ENCODE peak calls at places on chromosomes 11 and 22, in seven cellular contexts. B is neuronal stem cell, H is IMR-90, S is trophoblast cell, D is mesendoderm, Y is H1, N is H9. F is an unnamed sample. For H3K4me1, the result is how much of the 10 kb centered on the place peaks cover.

GRCh38 chr11:2468363-2469240 is 23.8 kb downstream of the KCNQ1 start:
- DNase-seq in B (no peak), H (no peak), S (no peak), D (no peak), Y (no peak), N (no peak), F (no peak)

GRCh38 chr22:37577957-37578356 is 1.9 kb downstream of the LGALS2 start:
- DNase-seq in B (no peak), H (no peak), S (no peak), D (no peak), Y (no peak), N (no peak), F (no peak)

GRCh38 chr11:9565822-9566560 is 7.5 kb upstream of the WEE1 start:
- DNase-seq in B (peak), H (peak), S (peak), D (peak), Y (no peak), N (peak), F (peak)

GRCh38 chr11:61082931-61083531 is 19.3 kb upstream of the CD5 start:
- DNase-seq in B (no peak), H (no peak), S (no peak), D (no peak), Y (no peak), N (no peak), F (no peak)

GRCh38 chr11:2558861-2559526 is 114.2 kb downstream of the KCNQ1 start:
- DNase-seq in B (no peak), H (no peak), S (no peak), D (no peak), Y (no peak), N (no peak), F (no peak)

GRCh38 chr11:65491614-65492386 is 7.0 kb upstream of the MALAT1 start:
- DNase-seq in B (no peak), H (peak), S (peak), D (peak), Y (peak), N (peak), F (peak)

GRCh38 chr11:2318707-2319106 is 16.9 kb downstream of the TSPAN32 start:
- DNase-seq in B (no peak), H (no peak), S (no peak), D (no peak), Y (no peak), N (no peak), F (no peak)

GRCh38 chr22:41966607-41967240 is 2.5 kb upstream of the SEPTIN3 start:
- DNase-seq in B (no peak), H (peak), S (peak), D (peak), Y (peak), N (peak), F (peak)

GRCh38 chr11:20611892-20612291 is 12.5 kb downstream of the SLC6A5 start:
- DNase-seq in B (no peak), H (no peak), S (no peak), D (no peak), Y (no peak), N (no peak), F (peak)

GRCh38 chr11:75667268-75667830 is 1.5 kb downstream of the MAP6 start:
- DNase-seq in B (peak), H (no peak), S (peak), D (peak), Y (peak), N (peak), F (no peak)

GRCh38 chr11:64971421-64972233 is at the start of gene MAJIN:
- DNase-seq in B (peak), H (peak), S (peak), D (peak), Y (peak), N (peak), F (peak)

GRCh38 chr11:10973416-10973815 is 115.6 kb upstream of the ZBED5 start:
- DNase-seq in B (peak), H (no peak), S (no peak), D (no peak), Y (no peak), N (no peak), F (no peak)

GRCh38 chr22:21972293-21972779 is 10.3 kb downstream of the TOP3B start:
- DNase-seq in B (no peak), H (peak), S (peak), D (peak), Y (peak), N (peak), F (peak)

GRCh38 chr11:27700351-27701261 is at the start of gene BDNF:
- DNase-seq in B (peak), H (peak), S (peak), D (peak), Y (peak), N (peak), F (peak)

GRCh38 chr11:97683733-97684132 is 1293.9 kb downstream of the JRKL start:
- DNase-seq in B (no peak), H (no peak), S (no peak), D (peak), Y (peak), N (peak), F (no peak)

GRCh38 chr22:28440517-28441366 is 238.9 kb downstream of the TTC28 start:
- DNase-seq in B (no peak), H (peak), S (no peak), D (no peak), Y (no peak), N (no peak), F (peak)

GRCh38 chr22:49617264-49617663 is 210.4 kb downstream of the BRD1 start:
- DNase-seq in B (no peak), H (no peak), S (no peak), D (no peak), Y (no peak), N (no peak), F (no peak)

GRCh38 chr11:59261150-59261549 is 48.4 kb upstream of the MPEG1 start:
- DNase-seq in B (no peak), H (no peak), S (peak), D (peak), Y (no peak), N (no peak), F (no peak)

GRCh38 chr11:72738199-72739141 is 13.7 kb downstream of the ARAP1 start:
- DNase-seq in B (no peak), H (peak), S (peak), D (peak), Y (no peak), N (no peak), F (peak)

GRCh38 chr11:114154271-114155047 is 94.9 kb downstream of the ZBTB16 start:
- DNase-seq in B (no peak), H (no peak), S (peak), D (no peak), Y (no peak), N (no peak), F (peak)

GRCh38 chr22:49570032-49570848 is 257.4 kb downstream of the BRD1 start:
- DNase-seq in B (no peak), H (no peak), S (no peak), D (no peak), Y (peak), N (peak), F (no peak)

GRCh38 chr11:67270256-67271211 is 4.3 kb downstream of the GRK2 start:
- DNase-seq in B (no peak), H (no peak), S (no peak), D (peak), Y (peak), N (peak), F (peak)

GRCh38 chr11:67272327-67273259 is 6.3 kb downstream of the GRK2 start:
- DNase-seq in B (no peak), H (no peak), S (no peak), D (no peak), Y (no peak), N (no peak), F (no peak)

GRCh38 chr11:67269401-67270255 is 3.4 kb downstream of the GRK2 start:
- DNase-seq in B (no peak), H (no peak), S (no peak), D (no peak), Y (no peak), N (no peak), F (no peak)

GRCh38 chr11:67271548-67272284 is 5.4 kb downstream of the GRK2 start:
- DNase-seq in B (no peak), H (no peak), S (peak), D (no peak), Y (no peak), N (no peak), F (no peak)

DNA sequence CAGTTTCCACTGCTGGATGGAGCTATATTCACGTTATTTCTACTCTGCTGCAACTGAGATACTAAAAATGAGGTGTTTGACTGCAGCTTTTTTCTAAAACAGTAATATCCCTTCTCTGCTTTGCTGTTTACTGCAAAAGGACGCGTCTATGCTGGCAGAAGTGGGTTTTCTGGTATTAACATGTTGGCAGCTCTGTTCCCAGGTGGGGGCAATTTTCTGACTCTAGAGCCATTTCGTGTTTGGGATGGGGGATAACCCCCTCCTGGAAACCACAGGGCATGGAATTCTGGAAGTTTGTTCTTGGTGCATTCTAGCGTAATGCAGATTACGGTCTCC is 4.9 kb downstream of the GRK2 start:
- DNase-seq in B (no peak), H (no peak), S (no peak), D (no peak), Y (no peak), N (no peak), F (no peak)
- H3K4me1 ChIP-seq in B (under half), H (under half), S (under half), D (under half), Y (under half), N (under half), F (half or more)

GRCh38 chr11:119853581-119854360 is 124.8 kb upstream of the NECTIN1 start:
- DNase-seq in B (no peak), H (no peak), S (peak), D (no peak), Y (no peak), N (no peak), F (no peak)
- H2AK5ac ChIP-seq in B (no peak), H (no peak), S (no peak), D (no peak), Y (no peak), N (no peak), F (no peak)

DNA sequence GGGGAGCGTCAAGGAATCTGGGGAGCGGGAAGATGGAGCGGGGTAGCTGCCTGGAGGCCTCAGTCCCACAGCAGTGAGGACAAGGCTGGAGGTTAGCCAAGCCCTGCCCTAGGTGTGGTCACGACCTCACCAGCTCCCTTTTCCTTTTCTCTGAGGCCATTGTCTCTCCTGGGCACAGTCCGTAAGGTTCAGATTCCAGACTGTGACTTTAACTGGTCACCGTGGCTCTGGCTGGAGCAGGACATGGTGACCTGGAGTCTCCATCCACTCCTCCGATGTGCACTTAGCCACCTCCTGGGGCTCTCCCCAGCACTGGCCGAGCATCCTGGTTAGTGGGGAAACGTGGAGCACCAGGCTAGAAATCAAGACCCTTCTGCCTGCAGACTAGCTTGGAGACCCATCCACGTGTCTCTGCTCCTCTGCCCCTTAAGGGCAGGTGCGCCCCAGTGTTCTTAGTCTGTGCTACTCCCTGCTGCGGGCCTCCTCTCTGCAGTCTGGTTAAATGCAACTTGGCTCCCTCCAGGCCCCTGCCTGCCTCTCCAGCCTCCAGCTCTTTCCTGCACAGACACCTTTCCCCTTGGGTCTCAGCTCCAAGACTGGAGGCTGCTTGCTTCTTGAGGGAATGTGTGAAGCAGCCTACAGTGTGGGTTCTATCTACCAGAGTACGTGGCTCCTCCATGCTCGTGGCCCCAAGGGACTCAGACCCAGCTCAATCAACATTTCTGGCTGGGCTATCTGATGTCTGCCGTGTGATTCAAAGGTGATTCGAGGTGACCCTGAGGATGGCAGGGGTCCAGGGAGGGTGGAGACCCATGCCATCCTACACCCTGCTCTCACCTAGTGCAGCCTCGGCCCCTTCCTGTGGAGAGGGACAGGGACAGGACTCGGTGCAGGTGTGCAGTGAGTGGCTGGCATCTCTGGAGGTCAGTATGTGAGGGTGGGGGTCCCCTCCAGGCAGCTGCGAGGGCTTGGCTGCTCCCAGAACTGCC is 5.2 kb downstream of the SLC25A1 start:
- DNase-seq in B (no peak), H (no peak), S (no peak), D (no peak), Y (no peak), N (no peak), F (no peak)
- H3K4me1 ChIP-seq in B (under half), H (under half), S (half or more), D (under half), Y (under half), N (under half), F (half or more)

GRCh38 chr22:24037851-24038765 is 27.0 kb downstream of the CABIN1 start:
- DNase-seq in B (no peak), H (no peak), S (no peak), D (no peak), Y (no peak), N (no peak), F (no peak)
- H2AK5ac ChIP-seq in B (no peak), H (no peak), S (no peak), D (no peak), Y (no peak), N (no peak), F (no peak)

DNA sequence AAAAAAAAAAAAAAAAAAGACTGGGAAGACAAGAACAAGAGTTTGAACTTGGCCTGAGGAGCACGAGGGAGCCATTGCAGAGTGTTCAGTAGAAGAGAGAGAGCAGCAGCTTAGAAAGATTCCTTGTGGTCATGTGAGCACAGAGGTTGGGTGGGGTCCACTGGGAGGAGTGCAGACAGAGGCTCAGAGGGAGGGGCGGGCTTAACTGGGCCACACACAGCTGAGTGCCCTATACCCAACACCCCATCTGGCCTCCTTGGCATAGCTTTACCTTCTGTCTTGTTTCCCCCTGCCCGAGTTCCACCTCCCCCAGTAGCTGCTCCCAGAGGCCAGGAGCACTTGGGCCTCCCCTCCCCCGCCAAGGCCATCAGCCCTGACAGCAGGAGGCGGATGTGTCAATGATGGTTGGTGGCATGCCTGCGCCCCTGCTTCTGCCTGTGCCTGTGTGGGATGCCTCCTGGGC is 12.1 kb downstream of the C11orf86 start:
- DNase-seq in B (no peak), H (no peak), S (no peak), D (peak), Y (peak), N (peak), F (no peak)
- H3K4me1 ChIP-seq in B (under half), H (under half), S (under half), D (under half), Y (under half), N (under half), F (under half)

GRCh38 chr11:35211952-35212351 is 73.0 kb downstream of the CD44 start:
- DNase-seq in B (no peak), H (no peak), S (peak), D (no peak), Y (no peak), N (no peak), F (no peak)
- H2AK5ac ChIP-seq in B (no peak), H (no peak), S (no peak), D (no peak), Y (no peak), N (no peak), F (no peak)

GRCh38 chr11:47846998-47847397 is 1.2 kb downstream of the NUP160 start:
- DNase-seq in B (no peak), H (no peak), S (peak), D (no peak), Y (no peak), N (no peak), F (no peak)

GRCh38 chr11:47850337-47850736 is 2.2 kb upstream of the NUP160 start:
- DNase-seq in B (no peak), H (no peak), S (no peak), D (no peak), Y (no peak), N (no peak), F (no peak)

GRCh38 chr11:47848636-47849155 is 546 bp upstream of the NUP160 start:
- DNase-seq in B (no peak), H (no peak), S (peak), D (no peak), Y (no peak), N (no peak), F (no peak)

GRCh38 chr11:47847892-47848635 is at the start of gene NUP160:
- DNase-seq in B (peak), H (peak), S (peak), D (peak), Y (peak), N (peak), F (peak)

GRCh38 chr11:47847537-47847891 is 636 bp downstream of the NUP160 start:
- DNase-seq in B (no peak), H (no peak), S (no peak), D (no peak), Y (no peak), N (no peak), F (no peak)
- H3K4me1 ChIP-seq in B (under half), H (under half), S (under half), D (under half), Y (under half), N (under half), F (under half)

GRCh38 chr11:125389339-125390166 is 106.5 kb downstream of the FEZ1 start:
- DNase-seq in B (no peak), H (no peak), S (no peak), D (no peak), Y (no peak), N (no peak), F (no peak)
- H2AK5ac ChIP-seq in B (no peak), H (peak), S (no peak), D (no peak), Y (no peak), N (no peak), F (no peak)

F was measured in mesenchymal stem cell.